ENCODE peak calls at places on chromosomes 2 and 18, in ten cellular contexts. P is neural progenitor cell; X is effector memory CD4-positive, alpha-beta T cell; S is MM.1S; C is H1; B is left lung; A is A549; F is CD8-positive, alpha-beta memory T cell; N is breast epithelium; L is lung. V is an unnamed sample. For H3K4me1, the result is how much of the 10 kb centered on the place peaks cover.

GRCh38 chr2:157900203-157900602 is 24.1 kb upstream of the ACVR1 start:
- DNase-seq in P (no peak), X (no peak), S (no peak), C (no peak), B (no peak), A (no peak), F (no peak), N (no peak), L (peak), V (no peak)

GRCh38 chr2:30373881-30374302 is 73.2 kb upstream of the LCLAT1 start:
- DNase-seq in P (no peak), X (no peak), S (no peak), C (no peak), B (no peak), A (no peak), F (no peak), N (no peak), L (no peak), V (peak)

GRCh38 chr2:241569831-241570281 is 11.3 kb downstream of the BOK start:
- DNase-seq in P (no peak), X (no peak), S (no peak), C (no peak), B (peak), A (no peak), F (peak), N (no peak), L (no peak), V (no peak)

GRCh38 chr18:11512096-11513030 is 97.0 kb upstream of the SLC35G4 start:
- DNase-seq in P (peak), X (no peak), S (peak), C (no peak), B (no peak), A (peak), F (no peak), N (no peak), L (no peak), V (no peak)

GRCh38 chr2:205675861-205676516 is 6.3 kb upstream of the NRP2 start:
- DNase-seq in P (peak), X (no peak), S (peak), C (no peak), B (no peak), A (peak), F (no peak), N (no peak), L (no peak), V (no peak)

GRCh38 chr2:198137733-198138132 is 333.3 kb downstream of the PLCL1 start:
- DNase-seq in P (peak), X (no peak), S (no peak), C (no peak), B (no peak), A (no peak), F (no peak), N (no peak), L (no peak), V (no peak)

GRCh38 chr2:163610817-163611556 is 124.8 kb downstream of the FIGN start:
- DNase-seq in P (peak), X (no peak), S (no peak), C (no peak), B (no peak), A (peak), F (no peak), N (no peak), L (no peak), V (no peak)

GRCh38 chr2:219302412-219302968 is 6.7 kb downstream of the PTPRN start:
- DNase-seq in P (no peak), X (no peak), S (no peak), C (no peak), B (no peak), A (no peak), F (no peak), N (no peak), L (no peak), V (no peak)

GRCh38 chr2:238237441-238237840 is 2.4 kb downstream of the HES6 start:
- DNase-seq in P (no peak), X (no peak), S (no peak), C (no peak), B (no peak), A (no peak), F (no peak), N (no peak), L (no peak), V (no peak)

GRCh38 chr2:85607268-85608215 is 4.3 kb downstream of the C2orf68 start:
- DNase-seq in P (no peak), X (no peak), S (no peak), C (no peak), B (no peak), A (no peak), F (no peak), N (no peak), L (peak), V (no peak)
- H3K4me1 ChIP-seq in P (under half), X (under half), S (under half), C (under half), B (half or more), A (under half), F (under half), N (under half), L (under half), V (under half)

DNA sequence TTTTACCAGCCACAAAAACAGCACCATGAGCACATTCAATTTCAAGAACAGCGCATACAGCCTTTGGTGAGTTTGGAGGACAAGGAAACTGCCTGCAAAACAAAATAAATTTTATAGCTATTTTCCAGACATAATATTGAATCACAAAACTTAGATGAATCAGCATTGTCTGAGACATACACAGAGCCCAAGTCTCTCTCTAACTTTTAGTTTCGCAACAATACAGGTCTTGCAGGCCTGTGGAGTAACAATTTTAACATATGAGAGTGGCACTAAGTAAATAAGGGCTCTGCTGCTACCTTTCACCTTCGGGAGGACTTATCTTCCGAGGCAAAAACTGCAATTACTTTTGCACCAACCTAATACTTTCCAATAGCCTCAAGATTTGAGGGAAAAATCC is 56.1 kb upstream of the PEX13 start:
- DNase-seq in P (no peak), X (no peak), S (no peak), C (no peak), B (no peak), A (peak), F (no peak), N (no peak), L (no peak), V (no peak)
- H3K4me1 ChIP-seq in P (under half), X (under half), S (under half), C (under half), B (under half), A (under half), F (under half), N (under half), L (under half), V (under half)

GRCh38 chr2:46329803-46330775 is 32.9 kb downstream of the EPAS1 start:
- DNase-seq in P (no peak), X (no peak), S (no peak), C (no peak), B (no peak), A (peak), F (no peak), N (peak), L (no peak), V (no peak)
- H3K4me1 ChIP-seq in P (under half), X (under half), S (under half), C (under half), B (half or more), A (half or more), F (under half), N (half or more), L (half or more), V (half or more)

GRCh38 chr2:190440113-190440512 is 32.0 kb downstream of the MFSD6 start:
- DNase-seq in P (no peak), X (no peak), S (no peak), C (no peak), B (no peak), A (no peak), F (no peak), N (no peak), L (no peak), V (no peak)

GRCh38 chr2:190432567-190433231 is 24.5 kb downstream of the MFSD6 start:
- DNase-seq in P (no peak), X (no peak), S (no peak), C (no peak), B (no peak), A (no peak), F (no peak), N (no peak), L (no peak), V (no peak)

GRCh38 chr2:190435031-190435677 is 27.0 kb downstream of the MFSD6 start:
- DNase-seq in P (no peak), X (no peak), S (no peak), C (no peak), B (no peak), A (no peak), F (no peak), N (no peak), L (no peak), V (peak)

GRCh38 chr2:190431907-190432306 is 23.8 kb downstream of the MFSD6 start:
- DNase-seq in P (no peak), X (no peak), S (no peak), C (no peak), B (no peak), A (no peak), F (no peak), N (no peak), L (no peak), V (no peak)

GRCh38 chr2:190436552-190436951 is 28.4 kb downstream of the MFSD6 start:
- DNase-seq in P (no peak), X (no peak), S (no peak), C (no peak), B (no peak), A (no peak), F (no peak), N (no peak), L (no peak), V (no peak)
- H3K4me1 ChIP-seq in P (under half), X (under half), S (under half), C (under half), B (under half), A (under half), F (half or more), N (under half), L (under half), V (under half)

GRCh38 chr2:37773354-37773753 is 101.9 kb upstream of the CDC42EP3 start:
- DNase-seq in P (no peak), X (no peak), S (no peak), C (no peak), B (no peak), A (no peak), F (no peak), N (no peak), L (no peak), V (no peak)
- H3K4me1 ChIP-seq in P (under half), X (under half), S (under half), C (under half), B (under half), A (half or more), F (under half), N (under half), L (under half), V (half or more)

DNA sequence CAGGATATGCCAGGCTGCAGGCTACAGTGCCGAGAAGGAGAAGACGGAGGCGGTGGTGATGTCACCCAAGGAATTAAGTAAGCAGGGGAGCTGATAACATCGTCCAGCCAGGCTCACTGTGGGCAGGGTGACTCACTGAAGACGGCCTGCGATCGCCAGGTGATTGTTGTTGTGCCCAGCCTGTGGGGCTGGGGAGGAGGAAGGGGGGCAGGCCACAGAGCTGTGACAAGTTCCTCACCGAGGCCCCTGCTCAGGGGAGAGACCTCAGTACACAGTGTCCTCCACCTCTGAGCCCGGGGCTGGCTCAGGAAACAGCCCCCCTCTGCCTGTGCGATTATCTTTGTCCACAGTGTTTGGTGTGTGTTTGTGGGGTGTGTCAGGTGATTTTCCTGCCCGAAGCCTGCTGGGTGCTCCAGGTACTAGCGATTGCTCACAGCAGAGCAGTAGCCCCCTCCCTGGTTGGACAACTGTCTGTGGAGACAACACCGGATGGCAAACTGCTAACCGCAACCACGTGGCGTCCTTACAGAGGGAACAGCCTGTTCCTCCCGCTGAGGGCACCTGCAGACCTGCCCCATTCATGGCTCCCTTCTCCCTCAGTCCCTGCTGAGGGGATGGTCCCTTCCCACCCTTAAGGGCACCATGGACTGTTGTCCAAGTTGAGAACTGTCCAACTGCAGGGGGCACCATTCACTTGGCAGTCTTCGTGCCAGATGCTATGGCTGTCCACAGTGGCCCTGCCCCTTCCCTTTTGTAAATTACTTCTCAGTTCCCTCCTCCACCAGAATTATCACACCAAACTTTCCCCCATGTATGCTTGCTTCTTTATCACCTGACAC is 95.1 kb downstream of the ZFP36L2 start:
- DNase-seq in P (peak), X (peak), S (peak), C (no peak), B (peak), A (peak), F (peak), N (peak), L (peak), V (peak)
- H3K4me1 ChIP-seq in P (under half), X (half or more), S (under half), C (under half), B (half or more), A (under half), F (half or more), N (under half), L (under half), V (under half)

GRCh38 chr2:62309465-62310091 is 113.7 kb downstream of the B3GNT2 start:
- DNase-seq in P (no peak), X (no peak), S (no peak), C (no peak), B (no peak), A (no peak), F (peak), N (peak), L (no peak), V (no peak)
- H3K4me1 ChIP-seq in P (under half), X (under half), S (under half), C (under half), B (under half), A (under half), F (half or more), N (under half), L (under half), V (under half)

GRCh38 chr2:54473876-54474275 is 17.7 kb downstream of the SPTBN1 start:
- DNase-seq in P (no peak), X (no peak), S (no peak), C (no peak), B (no peak), A (no peak), F (no peak), N (no peak), L (no peak), V (no peak)
- H3K4me1 ChIP-seq in P (under half), X (under half), S (under half), C (under half), B (half or more), A (half or more), F (under half), N (under half), L (half or more), V (under half)

V was measured in SJSA1.